ENCODE peak calls at places on chromosomes 6 and 20, in nine cellular contexts. L, K, M, Z, E, C, X, T and Y are unnamed samples.

GRCh38 chr6:137780447-137781034 is 86.5 kb upstream of the TNFAIP3 start:
- DNase-seq in L (no peak), K (no peak), M (peak; percentile 58), Z (no peak), E (no peak), C (no peak), X (no peak), T (no peak), Y (no peak)

GRCh38 chr6:166751051-166751595 is 124.1 kb upstream of the RPS6KA2 start:
- DNase-seq in L (peak; percentile 91), K (no peak), M (peak; percentile 90), Z (no peak), E (peak; percentile 67), C (no peak), X (no peak), T (no peak), Y (no peak)

GRCh38 chr6:147869223-147869600 is 360.7 kb downstream of the SAMD5 start:
- DNase-seq in L (no peak), K (no peak), M (no peak), Z (no peak), E (no peak), C (no peak), X (no peak), T (no peak), Y (no peak)

GRCh38 chr20:63114006-63114692 is 101.8 kb downstream of the YTHDF1 start:
- DNase-seq in L (peak; percentile 53), K (no peak), M (no peak), Z (no peak), E (no peak), C (no peak), X (no peak), T (no peak), Y (no peak)

GRCh38 chr20:59604770-59605665 is 678 bp downstream of the PHACTR3 start:
- DNase-seq in L (no peak), K (no peak), M (no peak), Z (no peak), E (no peak), C (no peak), X (no peak), T (no peak), Y (no peak)

GRCh38 chr20:58150772-58151171 is 77.7 kb downstream of the ANKRD60 start:
- DNase-seq in L (no peak), K (no peak), M (no peak), Z (peak; percentile 33), E (no peak), C (no peak), X (no peak), T (no peak), Y (no peak)

GRCh38 chr20:63854766-63855362 is 6.4 kb upstream of the ABHD16B start:
- DNase-seq in L (peak; percentile 80), K (no peak), M (no peak), Z (no peak), E (no peak), C (no peak), X (no peak), T (no peak), Y (no peak)

GRCh38 chr20:49122920-49123319 is 65.2 kb downstream of the STAU1 start:
- DNase-seq in L (no peak), K (no peak), M (no peak), Z (no peak), E (no peak), C (no peak), X (no peak), T (no peak), Y (no peak)

GRCh38 chr20:17859616-17860232 is 108.9 kb downstream of the SNX5 start:
- DNase-seq in L (peak; percentile 87), K (no peak), M (no peak), Z (no peak), E (peak; percentile 59), C (no peak), X (no peak), T (no peak), Y (no peak)

GRCh38 chr20:49999329-49999728 is 16.5 kb downstream of the SNAI1 start:
- DNase-seq in L (no peak), K (no peak), M (no peak), Z (no peak), E (no peak), C (no peak), X (no peak), T (no peak), Y (no peak)

GRCh38 chr20:63751471-63752271 is 12.1 kb downstream of the SLC2A4RG start:
- DNase-seq in L (no peak), K (no peak), M (no peak), Z (no peak), E (peak; percentile 35), C (no peak), X (no peak), T (no peak), Y (no peak)

GRCh38 chr6:130525378-130525777 is 159.6 kb downstream of the TMEM200A start:
- DNase-seq in L (no peak), K (no peak), M (no peak), Z (no peak), E (no peak), C (no peak), X (no peak), T (no peak), Y (no peak)

GRCh38 chr6:22657341-22657985 is 88.1 kb downstream of the HDGFL1 start:
- DNase-seq in L (no peak), K (no peak), M (no peak), Z (no peak), E (no peak), C (no peak), X (no peak), T (no peak), Y (no peak)

GRCh38 chr6:85669735-85670194 is 27.1 kb upstream of the SYNCRIP start:
- DNase-seq in L (no peak), K (no peak), M (peak; percentile 23), Z (no peak), E (peak; percentile 33), C (no peak), X (no peak), T (no peak), Y (no peak)

GRCh38 chr6:36360241-36361054 is 23.8 kb upstream of the BNIP5 start:
- DNase-seq in L (peak; percentile 91), K (peak; percentile 60), M (peak; percentile 79), Z (peak; percentile 7), E (peak; percentile 61), C (peak; percentile 83), X (peak; percentile 88), T (peak; percentile 77), Y (no peak)

GRCh38 chr6:40936810-40937209 is 102.2 kb downstream of the UNC5CL start:
- DNase-seq in L (no peak), K (no peak), M (no peak), Z (no peak), E (no peak), C (no peak), X (no peak), T (no peak), Y (no peak)

GRCh38 chr6:143060806-143061596 is at the start of gene AIG1:
- DNase-seq in L (peak; percentile 94), K (peak; percentile 47), M (peak; percentile 68), Z (no peak), E (no peak), C (no peak), X (no peak), T (peak; percentile 79), Y (no peak)

GRCh38 chr6:125357515-125358256 is 55.9 kb upstream of the HDDC2 start:
- DNase-seq in L (no peak), K (no peak), M (no peak), Z (no peak), E (no peak), C (no peak), X (no peak), T (no peak), Y (no peak)

GRCh38 chr6:126480268-126480667 is 140.4 kb downstream of the CENPW start:
- DNase-seq in L (no peak), K (no peak), M (no peak), Z (no peak), E (no peak), C (no peak), X (no peak), T (no peak), Y (no peak)

DNA sequence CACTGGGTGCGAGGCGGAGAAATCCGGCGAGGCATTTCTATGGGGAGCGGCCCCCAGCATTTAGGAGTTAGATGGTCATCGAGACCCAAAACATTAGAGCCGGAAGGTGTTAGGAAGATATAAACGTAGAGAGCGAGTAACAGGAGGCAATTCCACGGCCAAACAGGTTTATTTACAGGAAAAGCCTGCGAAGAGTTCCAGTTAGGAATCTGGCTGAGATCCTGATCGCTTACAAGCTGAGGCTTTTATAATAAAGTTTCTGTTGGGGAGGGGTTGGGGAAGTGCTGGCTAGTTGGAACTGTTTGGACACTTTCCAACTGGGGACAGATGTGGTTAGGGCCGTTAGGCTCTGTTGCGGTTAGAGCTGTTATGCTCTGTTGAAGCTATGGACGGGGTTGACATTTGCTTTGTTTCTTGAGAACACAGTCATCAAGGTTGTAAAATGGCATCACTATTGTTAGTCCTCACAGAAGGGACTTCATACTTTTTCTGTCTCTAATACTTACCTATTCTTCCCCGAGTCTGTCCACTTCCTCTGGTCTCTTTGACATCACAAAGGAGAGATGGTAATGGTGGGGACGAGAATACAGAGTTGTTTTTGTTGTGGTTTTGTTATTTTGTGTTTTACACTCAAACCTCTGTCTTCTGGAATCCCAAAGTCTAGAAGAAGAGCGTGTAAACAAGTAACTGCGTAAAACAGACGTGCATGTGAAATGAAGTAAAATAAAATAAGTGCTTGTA is 506 bp upstream of the ZSCAN31 start:
- DNase-seq in L (no peak), K (no peak), M (peak; percentile 92), Z (no peak), E (no peak), C (no peak), X (no peak), T (no peak), Y (no peak)
- TF ChIP-seq POLR2AphosphoS5 in L (no peak), K (no peak), M (peak; percentile 1), Z (no peak), E (peak; percentile 4), C (no peak), X (no peak), T (no peak), Y (no peak)

GRCh38 chr20:34362502-34363061 is 491 bp upstream of the ITCH start:
- DNase-seq in L (peak; percentile 73), K (no peak), M (no peak), Z (no peak), E (no peak), C (no peak), X (no peak), T (no peak), Y (no peak)
- TF ChIP-seq POLR2AphosphoS5 in L (no peak), K (no peak), M (no peak), Z (no peak), E (no peak), C (no peak), X (no peak), T (no peak), Y (no peak)

DNA sequence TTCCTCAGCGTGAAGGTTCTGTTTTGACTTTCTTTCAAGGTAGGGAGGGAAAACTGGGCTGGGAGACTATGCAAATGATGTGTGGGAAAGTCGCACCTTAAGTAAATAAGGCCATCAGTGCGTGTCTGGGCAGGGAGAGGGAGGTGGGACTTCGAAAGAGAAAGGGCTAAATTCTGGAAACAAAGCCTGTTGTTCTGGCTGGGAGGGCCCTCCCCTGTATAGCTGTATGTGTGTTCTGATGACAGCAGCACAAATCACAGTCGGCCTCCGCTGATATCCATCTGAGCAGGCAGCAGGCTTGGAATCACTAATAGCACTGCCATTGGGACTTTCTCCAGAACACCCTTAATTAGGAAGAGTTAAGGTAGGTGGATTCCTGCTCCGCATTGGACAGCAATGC is 19.2 kb downstream of the JAG1 start:
- DNase-seq in L (no peak), K (no peak), M (no peak), Z (no peak), E (no peak), C (peak; percentile 46), X (no peak), T (no peak), Y (no peak)
- TF ChIP-seq POLR2AphosphoS5 in L (no peak), K (no peak), M (no peak), Z (no peak), E (no peak), C (no peak), X (no peak), T (no peak), Y (no peak)

GRCh38 chr6:108655840-108656650 is 95.3 kb downstream of the FOXO3 start:
- DNase-seq in L (no peak), K (no peak), M (no peak), Z (no peak), E (no peak), C (no peak), X (peak; percentile 77), T (no peak), Y (peak; percentile 59)
- TF ChIP-seq POLR2AphosphoS5 in L (no peak), K (no peak), M (no peak), Z (no peak), E (no peak), C (no peak), X (peak; percentile 77), T (peak; percentile 57), Y (peak; percentile 20)